ENCODE peak calls at places on chromosome 21, in seven cellular contexts. E is tibial nerve, K is iPS-NIHi11, C is T follicular helper cell, V is mesothelial cell of epicardium, P is vagina, A is NCI-H1105 treated with DMSO at 0.1 percent for 48 hours. L is an unnamed sample.

GRCh38 chr21:43740497-43741156 is 21.7 kb downstream of the PDXK start:
- DNase-seq in E (peak; percentile 49), K (peak; percentile 77), C (no peak), V (peak; percentile 64), P (no peak), A (peak; percentile 74), L (peak; percentile 41)

GRCh38 chr21:16992448-16992847 is 520.4 kb upstream of the CXADR start:
- DNase-seq in E (no peak), K (peak; percentile 41), C (no peak), V (no peak), P (no peak), A (no peak), L (no peak)

GRCh38 chr21:33196956-33197374 is 32.8 kb upstream of the IFNAR2 start:
- DNase-seq in E (peak; percentile 79), K (peak; percentile 78), C (peak; percentile 34), V (peak; percentile 70), P (peak; percentile 77), A (peak; percentile 78), L (peak; percentile 81)

GRCh38 chr21:43361493-43362296 is 65.2 kb downstream of the SIK1 start:
- DNase-seq in E (peak; percentile 47), K (no peak), C (peak; percentile 40), V (no peak), P (no peak), A (no peak), L (peak; percentile 45)

GRCh38 chr21:42214921-42215320 is 4.0 kb upstream of the ABCG1 start:
- DNase-seq in E (no peak), K (no peak), C (no peak), V (no peak), P (no peak), A (no peak), L (no peak)

GRCh38 chr21:45334134-45334533 is 46.4 kb upstream of the POFUT2 start:
- DNase-seq in E (no peak), K (no peak), C (no peak), V (no peak), P (no peak), A (no peak), L (no peak)

GRCh38 chr21:31358148-31358547 is 14.1 kb upstream of the TIAM1 start:
- DNase-seq in E (no peak), K (no peak), C (no peak), V (no peak), P (no peak), A (no peak), L (no peak)

GRCh38 chr21:14267071-14267470 is 51.1 kb downstream of the RBM11 start:
- DNase-seq in E (no peak), K (no peak), C (no peak), V (no peak), P (no peak), A (no peak), L (no peak)

GRCh38 chr21:25515484-25516405 is 91.5 kb downstream of the MRPL39 start:
- DNase-seq in E (no peak), K (no peak), C (no peak), V (no peak), P (no peak), A (no peak), L (no peak)

GRCh38 chr21:46295996-46296752 is 10.0 kb downstream of the YBEY start:
- DNase-seq in E (peak; percentile 86), K (peak; percentile 56), C (peak; percentile 9), V (no peak), P (no peak), A (no peak), L (no peak)

GRCh38 chr21:17612565-17613241 is at the start of gene BTG3:
- DNase-seq in E (peak; percentile 57), K (peak; percentile 95), C (peak; percentile 75), V (peak; percentile 81), P (no peak), A (peak; percentile 73), L (no peak)

GRCh38 chr21:42245348-42246185 is 26.6 kb downstream of the ABCG1 start:
- DNase-seq in E (no peak), K (peak; percentile 34), C (no peak), V (no peak), P (no peak), A (peak; percentile 67), L (peak; percentile 43)

GRCh38 chr21:45356251-45356650 is 48.7 kb upstream of the COL18A1 start:
- DNase-seq in E (no peak), K (peak; percentile 57), C (no peak), V (no peak), P (no peak), A (no peak), L (no peak)

GRCh38 chr21:42520628-42521253 is 7.1 kb downstream of the SLC37A1 start:
- DNase-seq in E (no peak), K (no peak), C (no peak), V (no peak), P (no peak), A (no peak), L (no peak)

GRCh38 chr21:45640888-45641479 is 2.5 kb upstream of the PCBP3 start:
- DNase-seq in E (peak; percentile 50), K (peak; percentile 74), C (no peak), V (no peak), P (peak; percentile 74), A (no peak), L (peak; percentile 12)

GRCh38 chr21:44927587-44928461 is 7.1 kb upstream of the ITGB2 start:
- DNase-seq in E (peak; percentile 49), K (no peak), C (peak; percentile 83), V (no peak), P (no peak), A (no peak), L (no peak)

GRCh38 chr21:31566611-31567010 is 92.9 kb upstream of the SOD1 start:
- DNase-seq in E (no peak), K (no peak), C (no peak), V (no peak), P (no peak), A (no peak), L (no peak)

GRCh38 chr21:25688284-25689035 is 46.2 kb downstream of the ATP5PF start:
- DNase-seq in E (no peak), K (no peak), C (no peak), V (no peak), P (no peak), A (no peak), L (no peak)

GRCh38 chr21:31180256-31181088 is 142.2 kb upstream of the KRTAP19-8 start:
- DNase-seq in E (peak; percentile 40), K (peak; percentile 29), C (no peak), V (no peak), P (no peak), A (peak; percentile 51), L (peak; percentile 47)

GRCh38 chr21:17613242-17613676 is 558 bp upstream of the BTG3 start:
- DNase-seq in E (peak; percentile 36), K (no peak), C (peak; percentile 3), V (no peak), P (peak; percentile 91), A (no peak), L (no peak)

GRCh38 chr21:46118871-46119564 is 21.1 kb downstream of the COL6A2 start:
- DNase-seq in E (no peak), K (peak; percentile 20), C (no peak), V (peak; percentile 36), P (no peak), A (no peak), L (no peak)

GRCh38 chr21:45319461-45320211 is 31.9 kb upstream of the POFUT2 start:
- DNase-seq in E (no peak), K (peak; percentile 34), C (no peak), V (no peak), P (no peak), A (no peak), L (no peak)

GRCh38 chr21:45393833-45394638 is 10.9 kb upstream of the COL18A1 start:
- DNase-seq in E (no peak), K (no peak), C (no peak), V (no peak), P (no peak), A (no peak), L (no peak)

GRCh38 chr21:43690346-43690745 is 28.6 kb upstream of the PDXK start:
- DNase-seq in E (no peak), K (no peak), C (no peak), V (no peak), P (no peak), A (no peak), L (no peak)

GRCh38 chr21:46153259-46154154 is 1.9 kb downstream of the FTCD start:
- DNase-seq in E (no peak), K (peak; percentile 87), C (peak; percentile 20), V (peak; percentile 83), P (peak; percentile 75), A (no peak), L (peak; percentile 9)

GRCh38 chr21:34974162-34974981 is 74.7 kb downstream of the RUNX1 start:
- DNase-seq in E (no peak), K (no peak), C (no peak), V (no peak), P (no peak), A (no peak), L (no peak)

GRCh38 chr21:15604424-15604823 is 125.4 kb upstream of the USP25 start:
- DNase-seq in E (no peak), K (peak; percentile 30), C (no peak), V (no peak), P (no peak), A (no peak), L (no peak)

GRCh38 chr21:30881480-30881879 is at the start of gene KRTAP11-1:
- DNase-seq in E (no peak), K (no peak), C (no peak), V (no peak), P (no peak), A (no peak), L (no peak)

GRCh38 chr21:31554511-31555022 is 104.9 kb upstream of the SOD1 start:
- DNase-seq in E (no peak), K (peak; percentile 47), C (no peak), V (no peak), P (no peak), A (no peak), L (no peak)

GRCh38 chr21:33025471-33026298 is at the start of gene OLIG2:
- DNase-seq in E (no peak), K (peak; percentile 93), C (no peak), V (peak; percentile 71), P (no peak), A (peak; percentile 89), L (peak; percentile 77)

GRCh38 chr21:42381347-42381984 is 14.4 kb downstream of the TMPRSS3 start:
- DNase-seq in E (no peak), K (peak; percentile 77), C (peak; percentile 30), V (no peak), P (no peak), A (peak; percentile 56), L (no peak)

GRCh38 chr21:37507716-37508115 is 141.1 kb downstream of the DYRK1A start:
- DNase-seq in E (no peak), K (no peak), C (no peak), V (no peak), P (no peak), A (no peak), L (no peak)

GRCh38 chr21:46079357-46080170 is 18.3 kb upstream of the COL6A2 start:
- DNase-seq in E (peak; percentile 40), K (no peak), C (no peak), V (no peak), P (peak; percentile 86), A (no peak), L (no peak)

GRCh38 chr21:17607684-17608083 is 5.0 kb downstream of the BTG3 start:
- DNase-seq in E (no peak), K (no peak), C (no peak), V (no peak), P (no peak), A (peak; percentile 14), L (no peak)

GRCh38 chr21:44434936-44435635 is 20.2 kb upstream of the LRRC3 start:
- DNase-seq in E (no peak), K (peak; percentile 5), C (no peak), V (no peak), P (no peak), A (no peak), L (no peak)

GRCh38 chr21:41507521-41508414 is at the start of gene TMPRSS2:
- DNase-seq in E (no peak), K (peak; percentile 74), C (no peak), V (peak; percentile 48), P (no peak), A (no peak), L (peak; percentile 16)

GRCh38 chr21:18041012-18041411 is 203.6 kb upstream of the CHODL start:
- DNase-seq in E (peak; percentile 9), K (peak; percentile 30), C (no peak), V (no peak), P (no peak), A (peak; percentile 69), L (no peak)

L was measured in NCI-H510A treated with DMSO at 0.1 percent for 48 hours.